ENCODE peak calls at places on chromosomes 16 and 17, in four cellular contexts. Z is IMR-90, H is K562, F is GM12878. Y is an unnamed sample.

GRCh38 chr16:10729104-10729503 is 14.5 kb upstream of the NUBP1 start:
- DNase-seq in Z (no peak), H (no peak), F (no peak), Y (no peak)

GRCh38 chr17:37605813-37606505 is 3.3 kb downstream of the SYNRG start:
- DNase-seq in Z (no peak), H (no peak), F (no peak), Y (no peak)

GRCh38 chr17:72358465-72358864 is 237.6 kb downstream of the SOX9 start:
- DNase-seq in Z (peak; percentile 86), H (no peak), F (no peak), Y (no peak)

GRCh38 chr17:51371732-51372151 is 111.4 kb downstream of the UTP18 start:
- DNase-seq in Z (peak; percentile 50), H (peak; percentile 64), F (peak; percentile 28), Y (peak; percentile 86)

GRCh38 chr17:27542841-27543463 is 86.7 kb downstream of the KSR1 start:
- DNase-seq in Z (no peak), H (no peak), F (no peak), Y (no peak)

GRCh38 chr16:80200079-80200478 is 340.7 kb upstream of the DYNLRB2 start:
- DNase-seq in Z (no peak), H (no peak), F (no peak), Y (no peak)

GRCh38 chr17:82330322-82331239 is 3.0 kb downstream of the SECTM1 start:
- DNase-seq in Z (peak; percentile 67), H (no peak), F (no peak), Y (peak; percentile 45)

GRCh38 chr16:64892843-64893242 is 229.0 kb downstream of the CDH11 start:
- DNase-seq in Z (peak; percentile 93), H (no peak), F (no peak), Y (no peak)

GRCh38 chr16:89354325-89354724 is 136.0 kb downstream of the ANKRD11 start:
- DNase-seq in Z (no peak), H (no peak), F (no peak), Y (no peak)

GRCh38 chr17:57948555-57949420 is 6.4 kb downstream of the CUEDC1 start:
- DNase-seq in Z (peak; percentile 96), H (no peak), F (no peak), Y (peak; percentile 98)

GRCh38 chr16:12110361-12111107 is 134.0 kb downstream of the SNX29 start:
- DNase-seq in Z (no peak), H (no peak), F (no peak), Y (no peak)

DNA sequence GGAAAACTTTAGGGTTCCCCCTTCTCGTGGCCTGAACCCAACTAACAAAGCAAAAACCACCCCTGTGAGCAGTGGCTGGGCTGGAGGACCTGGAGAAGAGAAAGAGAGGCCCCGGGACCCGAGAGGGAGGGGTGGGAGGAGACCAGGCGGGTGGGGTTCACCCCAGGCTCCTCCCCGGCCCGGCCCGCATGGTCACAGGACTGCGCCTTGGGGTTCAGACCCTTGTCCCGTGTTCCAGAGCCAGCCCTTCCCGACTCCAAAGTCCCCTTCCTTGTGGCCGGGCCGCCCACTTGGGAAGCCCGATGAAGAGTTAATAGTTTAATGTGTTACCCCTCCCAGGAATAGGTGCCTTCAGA is 852 bp downstream of the MARVELD3 start:
- DNase-seq in Z (no peak), H (peak; percentile 33), F (no peak), Y (peak; percentile 45)
- TF ChIP-seq ELK1 in Z (no peak), H (no peak), F (no peak), Y (no peak)

GRCh38 chr17:77182205-77182604 is 41.4 kb downstream of the SEC14L1 start:
- DNase-seq in Z (no peak), H (peak; percentile 17), F (no peak), Y (no peak)

GRCh38 chr17:77182773-77183172 is 42.0 kb downstream of the SEC14L1 start:
- DNase-seq in Z (no peak), H (no peak), F (no peak), Y (no peak)

GRCh38 chr17:77186141-77186604 is 45.4 kb downstream of the SEC14L1 start:
- DNase-seq in Z (no peak), H (no peak), F (no peak), Y (no peak)

GRCh38 chr17:77185137-77185536 is 44.4 kb downstream of the SEC14L1 start:
- DNase-seq in Z (no peak), H (no peak), F (no peak), Y (no peak)

DNA sequence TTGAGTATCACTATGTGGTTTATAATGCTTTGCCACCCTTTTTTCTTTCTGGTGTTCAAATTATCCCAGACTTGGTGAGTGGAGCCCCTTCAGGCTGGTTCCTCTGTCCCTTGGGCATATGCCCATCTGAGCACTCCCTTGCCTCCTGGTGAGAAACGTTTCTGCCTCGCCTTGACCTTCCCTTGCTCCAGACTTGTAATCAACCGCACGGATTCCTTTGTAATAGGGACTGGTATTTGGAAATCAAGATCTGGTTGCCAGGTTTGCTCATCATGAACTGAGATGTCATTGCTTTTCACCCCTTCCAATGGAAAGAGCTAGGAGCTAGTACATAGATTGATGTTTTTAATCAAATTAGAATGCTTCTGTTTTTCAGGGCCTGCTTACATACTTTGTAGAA is 43.7 kb downstream of the SEC14L1 start:
- DNase-seq in Z (no peak), H (no peak), F (no peak), Y (no peak)
- TF ChIP-seq ELK1 in Z (no peak), H (no peak), F (no peak), Y (no peak)

GRCh38 chr17:14113137-14113536 is 43.8 kb downstream of the COX10 start:
- DNase-seq in Z (no peak), H (no peak), F (no peak), Y (no peak)

GRCh38 chr17:14107889-14108288 is 38.6 kb downstream of the COX10 start:
- DNase-seq in Z (peak; percentile 37), H (no peak), F (no peak), Y (no peak)

GRCh38 chr17:14116263-14117024 is 47.1 kb downstream of the COX10 start:
- DNase-seq in Z (no peak), H (no peak), F (no peak), Y (no peak)

GRCh38 chr17:14112407-14112806 is 43.1 kb downstream of the COX10 start:
- DNase-seq in Z (no peak), H (no peak), F (no peak), Y (no peak)
- TF ChIP-seq ELK1 in Z (no peak), H (no peak), F (no peak), Y (no peak)

GRCh38 chr16:4467916-4468315 is 6.5 kb downstream of the NMRAL1 start:
- DNase-seq in Z (no peak), H (no peak), F (no peak), Y (no peak)

GRCh38 chr16:4472880-4473279 is 1.5 kb downstream of the NMRAL1 start:
- DNase-seq in Z (no peak), H (no peak), F (no peak), Y (no peak)

GRCh38 chr16:4474192-4474961 is at the start of gene NMRAL1:
- DNase-seq in Z (peak; percentile 80), H (peak; percentile 92), F (peak; percentile 82), Y (peak; percentile 94)

GRCh38 chr16:4468972-4469371 is 5.5 kb downstream of the NMRAL1 start:
- DNase-seq in Z (no peak), H (no peak), F (no peak), Y (no peak)

GRCh38 chr16:4471869-4472268 is 2.6 kb downstream of the NMRAL1 start:
- DNase-seq in Z (no peak), H (no peak), F (no peak), Y (no peak)
- TF ChIP-seq ELK1 in Z (no peak), H (no peak), F (no peak), Y (no peak)

GRCh38 chr16:28289106-28289505 is 3.2 kb upstream of the SBK1 start:
- DNase-seq in Z (no peak), H (no peak), F (no peak), Y (no peak)
- TF ChIP-seq ELK1 in Z (no peak), H (no peak), F (no peak), Y (no peak)

DNA sequence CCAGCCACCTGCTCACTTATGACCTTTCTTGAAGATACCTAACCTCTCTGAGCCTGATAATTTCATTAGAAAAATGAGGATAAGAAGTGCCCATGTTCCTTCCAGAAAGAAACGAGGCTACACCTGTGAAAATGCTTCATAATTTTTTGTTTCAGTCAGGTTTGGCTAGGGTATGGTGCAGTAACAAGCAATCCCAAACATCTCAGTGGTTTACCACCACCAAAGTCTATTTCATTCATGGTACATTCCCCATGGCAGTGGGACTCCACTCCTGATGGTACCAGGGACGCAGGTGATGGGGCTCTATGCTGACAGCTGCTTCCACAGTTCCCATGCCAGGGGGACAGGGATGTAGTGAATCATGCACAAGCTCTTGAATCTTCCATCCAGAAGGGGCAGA is 147.6 kb upstream of the CES5A start:
- DNase-seq in Z (no peak), H (no peak), F (no peak), Y (no peak)
- TF ChIP-seq ELK1 in Z (no peak), H (no peak), F (no peak), Y (no peak)

GRCh38 chr16:85348921-85349334 is 236.7 kb upstream of the CIBAR2 start:
- DNase-seq in Z (no peak), H (no peak), F (no peak), Y (no peak)

GRCh38 chr16:85348065-85348840 is 236.0 kb upstream of the CIBAR2 start:
- DNase-seq in Z (no peak), H (no peak), F (no peak), Y (no peak)

GRCh38 chr16:85346404-85347212 is 234.3 kb upstream of the CIBAR2 start:
- DNase-seq in Z (no peak), H (no peak), F (no peak), Y (no peak)

GRCh38 chr16:85345129-85345639 is 232.9 kb upstream of the CIBAR2 start:
- DNase-seq in Z (no peak), H (no peak), F (no peak), Y (no peak)

GRCh38 chr16:85347213-85347591 is 234.9 kb upstream of the CIBAR2 start:
- DNase-seq in Z (no peak), H (peak; percentile 78), F (no peak), Y (no peak)
- TF ChIP-seq ELK1 in Z (no peak), H (no peak), F (no peak), Y (no peak)

DNA sequence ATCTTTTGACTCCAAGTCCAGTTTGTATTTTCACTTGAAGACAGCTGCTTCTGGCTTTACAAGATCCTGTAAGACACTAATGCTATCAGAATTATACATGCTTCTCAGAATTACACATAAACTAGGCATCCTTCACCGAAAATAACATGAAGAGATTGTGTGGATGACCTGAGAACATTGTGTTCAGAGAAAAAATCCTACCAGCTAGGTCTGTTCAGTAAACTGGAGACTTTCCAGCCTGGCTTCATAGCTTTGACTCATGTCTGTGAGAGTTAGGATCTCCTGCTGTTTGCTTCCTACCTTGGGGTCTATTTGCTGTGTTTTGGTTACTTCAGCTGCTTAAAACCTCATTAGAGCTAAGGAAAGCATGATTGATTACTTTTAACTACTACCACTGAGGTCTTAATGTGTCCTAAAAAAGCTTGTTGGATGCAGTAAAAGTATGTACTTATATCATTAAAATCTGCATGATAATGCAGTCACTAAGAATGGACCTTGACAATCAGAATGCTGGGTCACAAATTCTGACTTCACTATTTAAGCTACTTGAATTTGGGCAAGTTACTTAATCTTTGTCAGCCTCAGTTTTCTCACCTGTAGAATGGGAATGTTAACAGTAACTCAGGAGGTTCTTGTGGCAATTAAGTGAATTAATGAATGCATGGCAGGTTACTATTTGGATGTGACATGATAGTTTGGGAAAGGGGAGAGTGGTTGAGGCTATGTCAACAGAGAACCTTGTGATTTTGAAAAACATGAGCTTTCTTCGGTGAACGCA is 8.0 kb upstream of the MYH13 start:
- DNase-seq in Z (peak; percentile 37), H (no peak), F (no peak), Y (no peak)
- TF ChIP-seq ELK1 in Z (no peak), H (no peak), F (no peak), Y (no peak)

GRCh38 chr16:706189-707061 is 824 bp upstream of the FBXL16 start:
- DNase-seq in Z (no peak), H (no peak), F (no peak), Y (no peak)
- TF ChIP-seq ELK1 in Z (no peak), H (no peak), F (no peak), Y (no peak)

Y was measured in A549.